ENCODE peak calls at places on chromosomes 13 and 19, in five cellular contexts. W, E, G, Z and D are unnamed samples.

GRCh38 chr13:104111031-104111430 is 1044.8 kb upstream of the SLC10A2 start:
- DNase-seq in W (no peak), E (no peak), G (no peak), Z (no peak), D (no peak)

GRCh38 chr13:102870677-102871415 is 25.0 kb downstream of the ERCC5 start:
- DNase-seq in W (peak; percentile 55), E (peak; percentile 48), G (peak; percentile 83), Z (peak; percentile 59), D (peak; percentile 83)

GRCh38 chr19:45801603-45802175 is 9.0 kb upstream of the DMWD start:
- DNase-seq in W (no peak), E (no peak), G (no peak), Z (no peak), D (no peak)

GRCh38 chr19:19618384-19619051 is at the start of gene PBX4:
- DNase-seq in W (peak; percentile 65), E (peak; percentile 97), G (peak; percentile 99), Z (peak; percentile 99), D (peak; percentile 99)

GRCh38 chr13:67223024-67223423 is 7.1 kb downstream of the PCDH9 start:
- DNase-seq in W (peak; percentile 34), E (no peak), G (no peak), Z (no peak), D (no peak)

GRCh38 chr19:13011653-13012389 is 16.5 kb downstream of the NFIX start:
- DNase-seq in W (no peak), E (no peak), G (peak; percentile 78), Z (peak; percentile 88), D (no peak)

GRCh38 chr19:14553939-14554243 is 18.0 kb downstream of the NDUFB7 start:
- DNase-seq in W (no peak), E (no peak), G (no peak), Z (no peak), D (no peak)

GRCh38 chr13:113928701-113929627 is 44.9 kb downstream of the C13orf46 start:
- DNase-seq in W (no peak), E (peak; percentile 46), G (no peak), Z (no peak), D (peak; percentile 68)

GRCh38 chr13:20191902-20192469 is 752 bp downstream of the GJB2 start:
- DNase-seq in W (no peak), E (peak; percentile 66), G (peak; percentile 78), Z (peak; percentile 65), D (no peak)

GRCh38 chr13:114097504-114097892 is 34.9 kb downstream of the RASA3 start:
- DNase-seq in W (no peak), E (no peak), G (no peak), Z (no peak), D (peak; percentile 66)

GRCh38 chr13:34591801-34592454 is 350.1 kb upstream of the NBEA start:
- DNase-seq in W (no peak), E (no peak), G (no peak), Z (no peak), D (no peak)

DNA sequence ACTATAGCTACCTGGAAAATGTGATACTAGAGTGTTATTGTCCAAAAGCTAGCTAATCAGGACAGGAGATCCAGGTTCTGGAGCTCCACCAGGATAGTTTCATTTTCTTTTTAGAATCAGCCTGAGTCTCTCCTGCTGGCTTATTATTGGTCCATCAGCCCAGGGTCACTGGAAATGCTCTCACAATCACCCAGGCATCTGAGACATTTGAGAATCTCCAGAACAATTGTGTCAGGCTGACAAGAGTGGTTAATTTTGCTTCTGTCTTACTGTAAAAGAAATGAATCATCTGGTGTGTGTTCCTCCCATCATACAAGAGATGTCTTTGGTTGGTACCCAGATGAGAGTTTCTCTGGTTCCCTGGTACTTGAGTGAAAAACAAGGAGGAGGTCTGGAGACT is 43.6 kb upstream of the ZNF681 start:
- DNase-seq in W (no peak), E (no peak), G (no peak), Z (no peak), D (no peak)
- H3K27ac ChIP-seq in W (no peak overlapping the region), E (no peak overlapping the region), G (no peak overlapping the region), Z (no peak overlapping the region), D (peak overlapping the region; percentile 36)

DNA sequence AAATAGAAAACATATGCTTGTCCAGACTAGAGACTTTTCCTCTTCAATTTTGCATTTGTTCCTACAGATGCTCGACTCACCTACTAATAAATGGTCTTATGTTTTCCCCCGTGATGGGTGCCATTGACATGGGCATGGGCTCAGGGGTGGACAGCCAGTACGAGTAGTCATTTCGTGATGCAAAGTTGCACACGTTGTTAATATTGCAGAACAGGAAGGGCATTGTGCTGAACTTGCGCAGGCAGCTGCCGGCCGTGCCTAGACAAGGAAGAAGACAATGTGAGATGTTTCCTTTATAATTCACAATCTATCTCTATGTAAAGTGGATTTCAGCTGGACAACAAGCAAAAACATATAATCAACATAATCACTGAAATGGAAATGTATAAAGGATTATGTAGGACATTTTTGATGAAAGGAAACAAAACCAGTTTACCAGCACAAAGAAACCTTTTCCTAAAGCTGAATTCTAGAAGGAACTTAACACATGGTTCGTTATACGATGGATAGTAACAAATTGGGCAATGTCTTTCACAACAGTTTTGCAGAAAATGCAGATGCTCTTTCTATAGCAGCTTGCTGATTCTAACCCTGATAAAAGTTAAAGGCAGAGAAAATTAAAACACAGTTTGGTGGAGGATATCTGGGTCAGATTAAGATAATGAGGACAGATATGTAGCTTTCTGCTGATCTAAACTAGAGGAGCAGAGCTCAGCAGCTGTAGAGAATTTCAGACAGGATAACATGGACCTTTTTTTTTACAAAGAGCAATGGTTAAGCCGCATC is 145.7 kb downstream of the COL4A1 start:
- DNase-seq in W (no peak), E (no peak), G (no peak), Z (no peak), D (no peak)
- TF ChIP-seq POLR2AphosphoS5 in W (no peak), E (no peak), G (no peak), Z (no peak), D (peak; percentile 12)

GRCh38 chr19:54429176-54429495 is 13.9 kb downstream of the TTYH1 start:
- DNase-seq in W (no peak), E (no peak), G (no peak), Z (no peak), D (no peak)

GRCh38 chr19:54429545-54430227 is 14.4 kb downstream of the TTYH1 start:
- DNase-seq in W (no peak), E (no peak), G (no peak), Z (peak; percentile 59), D (no peak)

GRCh38 chr19:54431255-54431838 is 16.1 kb downstream of the TTYH1 start:
- DNase-seq in W (no peak), E (peak; percentile 28), G (no peak), Z (no peak), D (no peak)

GRCh38 chr19:54432144-54432738 is 16.8 kb upstream of the LENG8 start:
- DNase-seq in W (no peak), E (no peak), G (no peak), Z (no peak), D (no peak)

DNA sequence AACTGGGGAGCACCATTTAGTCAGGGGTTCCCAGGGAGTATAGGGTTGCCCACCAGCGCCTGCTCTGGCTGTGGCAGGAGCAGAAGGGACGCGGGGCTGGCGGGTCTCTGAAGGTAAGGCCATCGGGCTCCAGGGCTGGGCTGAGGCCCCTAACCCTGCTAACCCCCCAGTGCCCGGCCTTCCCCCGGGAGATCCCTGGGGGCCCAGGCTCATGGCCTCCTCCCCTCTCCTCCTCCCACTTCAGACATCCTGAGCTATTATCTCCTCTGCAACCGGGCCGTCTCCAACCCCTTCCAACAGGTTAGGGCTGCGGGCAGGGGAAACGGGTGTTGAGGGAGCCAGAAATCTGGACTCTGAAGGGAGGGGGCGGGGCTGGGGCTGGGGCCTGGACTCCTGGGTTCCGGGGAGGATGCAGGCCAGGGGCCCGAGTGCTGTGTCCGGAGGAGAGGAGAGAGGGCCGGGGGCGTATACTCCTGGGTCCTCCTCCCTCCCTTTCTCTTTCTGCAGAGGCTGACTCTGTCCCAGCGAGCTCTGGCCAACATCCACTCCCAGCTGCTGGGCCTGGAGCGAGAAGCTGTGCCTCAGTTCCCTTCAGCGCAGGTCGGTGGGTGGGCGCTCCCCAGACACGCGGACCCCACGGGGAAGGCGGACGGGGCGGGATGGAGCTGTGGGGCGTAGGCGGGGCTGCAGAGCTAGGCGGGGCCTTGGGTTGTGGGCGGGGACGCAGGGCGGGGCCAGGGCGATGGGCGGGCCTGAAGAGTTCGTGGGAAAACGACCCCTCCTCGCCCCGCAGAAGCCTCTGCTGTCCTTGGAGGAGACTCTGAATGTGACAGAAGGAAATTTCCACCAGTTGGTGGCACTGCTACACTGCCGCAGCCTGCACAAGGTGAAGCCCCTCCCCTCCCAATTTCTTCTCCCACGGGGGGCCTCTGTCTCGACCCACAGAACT is 15.3 kb downstream of the TTYH1 start:
- DNase-seq in W (peak; percentile 49), E (peak; percentile 37), G (peak; percentile 83), Z (peak; percentile 94), D (peak; percentile 86)
- H3K27ac ChIP-seq in W (no peak overlapping the region), E (no peak overlapping the region), G (no peak overlapping the region), Z (no peak overlapping the region), D (no peak overlapping the region)

DNA sequence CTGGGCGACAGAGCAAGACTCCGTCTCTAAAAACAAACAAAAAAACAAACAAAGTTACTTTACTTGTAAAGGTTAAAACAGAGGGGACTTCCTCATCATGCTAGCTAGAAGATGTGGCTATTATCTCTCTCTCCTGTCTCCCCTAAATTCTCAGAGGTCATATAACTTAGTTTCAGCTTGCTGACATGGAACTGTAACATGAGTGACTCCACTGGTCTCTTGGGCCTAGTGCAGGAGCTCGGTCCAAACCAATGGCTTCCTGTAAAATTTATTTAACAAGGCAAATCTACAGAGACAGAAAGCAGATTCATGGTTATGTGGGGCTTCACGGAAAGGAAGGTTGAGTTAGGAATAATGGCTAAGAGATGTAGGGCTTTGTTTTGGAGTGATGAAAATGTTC is 9.5 kb upstream of the KASH5 start:
- DNase-seq in W (no peak), E (no peak), G (no peak), Z (no peak), D (no peak)
- TF ChIP-seq POLR2AphosphoS5 in W (no peak), E (no peak), G (no peak), Z (no peak), D (no peak)

DNA sequence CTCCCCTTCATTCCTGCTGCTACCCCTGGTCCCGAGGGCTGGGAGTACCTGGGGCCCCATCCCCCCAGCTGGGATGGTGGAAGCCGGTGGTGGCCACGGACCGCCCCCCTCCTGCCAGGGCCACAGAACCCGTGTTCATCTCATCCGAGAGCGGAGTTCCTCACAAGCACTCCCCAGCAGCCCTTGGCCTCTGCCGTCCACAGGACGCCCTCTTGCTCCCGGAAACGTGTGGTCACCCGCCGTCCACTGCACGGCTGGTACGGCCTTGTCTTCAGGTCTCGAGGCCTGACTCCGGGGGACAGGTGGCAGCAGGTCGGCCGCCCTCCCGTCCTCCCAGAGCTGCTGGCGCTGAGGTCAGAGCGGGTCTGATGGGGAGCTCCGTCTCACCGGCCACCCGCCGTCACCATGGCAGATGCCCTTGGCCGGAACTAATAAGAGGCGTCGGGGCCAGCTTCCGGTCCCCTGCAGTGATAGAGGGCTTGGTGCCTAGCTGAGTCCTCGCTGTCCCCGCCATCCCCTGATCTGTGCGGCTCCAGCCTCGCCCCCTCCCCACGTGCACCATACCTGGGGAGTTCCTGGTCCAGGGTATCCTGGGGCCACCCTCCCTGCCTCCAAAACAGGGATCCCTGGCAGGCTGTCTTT is 16.5 kb upstream of the CSNK1G2 start:
- DNase-seq in W (no peak), E (no peak), G (no peak), Z (no peak), D (no peak)
- H3K27ac ChIP-seq in W (no peak overlapping the region), E (no peak overlapping the region), G (no peak overlapping the region), Z (no peak overlapping the region), D (no peak overlapping the region)